ENCODE peak calls at places on chromosomes 11 and 22, in ten cellular contexts. M is sigmoid colon, H is HuH-7.5, L is left ventricle myocardium inferior, Z is nucleus accumbens, U is fibroblast of lung, T is iPS-NIHi11, S is coronary artery, D is AG08395, G is OCI-LY7. N is an unnamed sample.
A peak's percentile ranks its signal among the peaks of the same experiment; 100 is the strongest.

GRCh38 chr11:17351510-17352176 is at the start of gene NCR3LG1:
- DNase-seq in M (peak; percentile 86), Z (peak; percentile 63), D (peak; percentile 62), H (peak; percentile 40), T (peak; percentile 57), S (peak; percentile 81), U (peak; percentile 78), G (peak; percentile 42), L (peak; percentile 40), N (peak; percentile 63)

GRCh38 chr11:117457835-117458234 is 130.2 kb downstream of the CEP164 start:
- DNase-seq in U (no peak), L (no peak), Z (no peak), T (peak; percentile 45), H (no peak), S (no peak), D (no peak), M (no peak), G (no peak), N (no peak)

GRCh38 chr11:33920838-33921613 is 29.1 kb upstream of the LMO2 start:
- DNase-seq in Z (no peak), G (peak; percentile 50), D (no peak), M (no peak), S (no peak), H (no peak), L (no peak), U (no peak), T (no peak), N (no peak)

GRCh38 chr22:40594924-40595323 is 41.6 kb downstream of the MRTFA start:
- DNase-seq in U (no peak), G (no peak), T (no peak), L (no peak), D (no peak), H (no peak), S (no peak), Z (no peak), M (no peak), N (no peak)

GRCh38 chr11:10528121-10528520 is 12.9 kb downstream of the RNF141 start:
- DNase-seq in G (no peak), Z (no peak), M (no peak), T (no peak), D (no peak), U (peak; percentile 55), L (no peak), H (no peak), S (no peak), N (no peak)

GRCh38 chr22:49642741-49643140 is 184.9 kb downstream of the BRD1 start:
- DNase-seq in S (no peak), Z (no peak), L (no peak), H (no peak), T (no peak), M (no peak), D (no peak), U (no peak), G (no peak), N (no peak)

GRCh38 chr11:44707094-44707493 is 19.7 kb upstream of the TSPAN18 start:
- DNase-seq in U (no peak), H (no peak), G (no peak), D (no peak), S (no peak), T (no peak), Z (no peak), L (no peak), M (no peak), N (no peak)

GRCh38 chr22:29195118-29195963 is 10.4 kb upstream of the EMID1 start:
- DNase-seq in U (no peak), D (no peak), G (no peak), M (peak; percentile 44), L (no peak), T (no peak), H (no peak), S (no peak), Z (no peak), N (peak; percentile 15)

GRCh38 chr11:35944503-35945136 is 758 bp downstream of the LDLRAD3 start:
- DNase-seq in L (no peak), H (no peak), M (no peak), Z (peak; percentile 10), T (peak; percentile 41), U (peak; percentile 54), S (peak; percentile 77), G (no peak), D (peak; percentile 34), N (no peak)

GRCh38 chr11:10592331-10592730 is 23.9 kb upstream of the LYVE1 start:
- DNase-seq in D (peak; percentile 89), L (no peak), M (no peak), S (no peak), H (no peak), G (no peak), Z (no peak), T (peak; percentile 26), U (peak; percentile 95), N (no peak)